ENCODE peak calls at places on chromosomes 16 and 17, in four cellular contexts. E is sigmoid colon, X is GM23248, T is upper lobe of left lung. M is an unnamed sample.

GRCh38 chr17:74654742-74655141 is 31.2 kb upstream of the CD300E start:
- DNase-seq in E (no peak), T (no peak), X (no peak), M (no peak)

GRCh38 chr16:2043980-2044451 is 3.6 kb downstream of the NTHL1 start:
- DNase-seq in T (peak; percentile 89), E (peak; percentile 66), X (no peak), M (no peak)

GRCh38 chr16:85139888-85140339 is 27.6 kb upstream of the CIBAR2 start:
- DNase-seq in E (no peak), X (no peak), T (no peak), M (no peak)

GRCh38 chr16:57741660-57742191 is 6.2 kb downstream of the KATNB1 start:
- DNase-seq in T (no peak), E (no peak), X (no peak), M (no peak)

GRCh38 chr16:56861092-56861610 is 3.9 kb upstream of the SLC12A3 start:
- DNase-seq in E (no peak), X (no peak), T (no peak), M (no peak)

GRCh38 chr16:11239644-11240632 is 16.1 kb downstream of the SOCS1 start:
- DNase-seq in X (no peak), E (no peak), T (no peak), M (no peak)

GRCh38 chr17:74356640-74357465 is 4.8 kb downstream of the BTBD17 start:
- DNase-seq in X (peak; percentile 24), T (no peak), E (no peak), M (no peak)

GRCh38 chr17:64780096-64781012 is 118.2 kb upstream of the SMURF2 start:
- DNase-seq in E (no peak), X (peak; percentile 51), T (peak; percentile 88), M (peak; percentile 71)

GRCh38 chr17:78823282-78824046 is 17.1 kb downstream of the USP36 start:
- DNase-seq in E (no peak), X (no peak), T (no peak), M (no peak)

GRCh38 chr17:67221062-67221998 is 23.7 kb downstream of the HELZ start:
- DNase-seq in X (peak; percentile 65), E (no peak), T (no peak), M (no peak)

GRCh38 chr16:53090591-53091507 is 36.1 kb downstream of the CHD9 start:
- DNase-seq in X (peak; percentile 97), T (peak; percentile 88), E (peak; percentile 99), M (no peak)

GRCh38 chr17:79982986-79983385 is 52.7 kb downstream of the TBC1D16 start:
- DNase-seq in E (peak; percentile 58), X (no peak), T (no peak), M (no peak)

GRCh38 chr17:78250891-78251772 is 19.7 kb downstream of the TMEM235 start:
- DNase-seq in T (peak; percentile 93), X (peak; percentile 92), E (peak; percentile 90), M (peak; percentile 63)

GRCh38 chr17:3678095-3678820 is 9.6 kb downstream of the EMC6 start:
- DNase-seq in X (peak; percentile 59), T (no peak), E (no peak), M (no peak)

GRCh38 chr16:21163576-21163975 is 5.1 kb downstream of the LDAF1 start:
- DNase-seq in X (peak; percentile 35), T (no peak), E (no peak), M (no peak)

GRCh38 chr17:67128700-67129099 is 84.3 kb downstream of the CACNG1 start:
- DNase-seq in E (no peak), X (no peak), T (no peak), M (no peak)

GRCh38 chr16:7086842-7087616 is 245.6 kb upstream of the RBFOX1 start:
- DNase-seq in T (no peak), X (no peak), E (no peak), M (no peak)

GRCh38 chr17:16507918-16508533 is 16.0 kb upstream of the LRRC75A start:
- DNase-seq in E (no peak), T (peak; percentile 42), X (peak; percentile 47), M (no peak)

GRCh38 chr16:77227745-77228144 is 28.5 kb downstream of the SYCE1L start:
- DNase-seq in T (no peak), X (no peak), E (no peak), M (no peak)

GRCh38 chr17:55931448-55931847 is 180.6 kb downstream of the PCTP start:
- DNase-seq in X (no peak), E (no peak), T (no peak), M (no peak)

GRCh38 chr16:14306485-14307058 is 235.5 kb downstream of the MRTFB start:
- DNase-seq in X (no peak), T (no peak), E (no peak), M (no peak)
- H3K4me3 ChIP-seq in X (no peak overlapping the region), T (no peak overlapping the region), E (peak overlapping the region; percentile 8), M (no peak overlapping the region)

GRCh38 chr16:28096974-28097373 is 33.5 kb upstream of the GSG1L start:
- DNase-seq in X (peak; percentile 15), E (peak; percentile 60), T (no peak), M (no peak)

GRCh38 chr16:28100810-28101532 is 37.5 kb upstream of the GSG1L start:
- DNase-seq in E (no peak), X (no peak), T (no peak), M (no peak)

GRCh38 chr16:28097500-28097899 is 34.0 kb upstream of the GSG1L start:
- DNase-seq in T (no peak), X (no peak), E (peak; percentile 53), M (no peak)

GRCh38 chr16:28098959-28099945 is 35.7 kb upstream of the GSG1L start:
- DNase-seq in X (no peak), E (no peak), T (no peak), M (no peak)

DNA sequence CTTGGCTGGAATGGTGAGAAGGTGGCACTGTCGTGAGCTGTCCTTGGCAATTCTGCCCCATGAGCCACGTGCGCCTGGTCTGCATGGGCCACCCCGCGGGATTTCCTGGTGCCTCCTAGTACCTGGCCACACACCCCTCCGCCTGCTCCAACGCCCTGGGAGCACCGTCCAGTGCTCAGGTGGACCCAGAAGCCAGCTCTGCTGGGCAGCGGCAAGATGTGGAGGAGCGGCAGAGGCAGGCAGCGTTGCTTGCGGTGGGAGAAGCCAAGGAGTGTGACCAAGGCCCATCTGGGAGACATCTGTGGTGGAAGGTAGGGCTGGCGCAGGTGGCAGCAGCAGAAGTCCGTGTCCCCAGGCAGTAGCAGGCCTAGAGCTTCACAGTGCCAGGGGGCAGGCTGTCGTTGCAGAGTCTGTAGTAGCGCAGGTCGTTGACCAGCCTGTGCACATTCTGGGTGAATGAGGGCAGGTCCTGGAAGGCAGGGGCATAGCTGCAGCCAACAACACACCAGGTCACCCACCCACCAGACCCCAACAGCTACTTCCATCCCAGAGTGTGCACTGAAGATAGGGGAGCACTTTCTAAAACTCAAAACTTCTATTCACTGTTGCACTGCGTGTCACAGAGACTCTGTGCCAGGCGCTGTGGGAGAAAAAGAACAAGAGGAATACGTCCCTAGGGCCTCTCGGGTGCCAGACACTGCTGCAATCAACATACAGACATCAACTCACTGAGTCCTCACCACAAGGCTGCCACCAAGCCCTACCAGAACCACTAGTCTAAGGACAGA is 34.9 kb upstream of the GSG1L start:
- DNase-seq in X (no peak), T (no peak), E (no peak), M (no peak)
- H3K27ac ChIP-seq in X (no peak overlapping the region), T (no peak overlapping the region), E (no peak overlapping the region), M (no peak overlapping the region)

GRCh38 chr16:9816644-9817043 is 365.6 kb downstream of the GRIN2A start:
- DNase-seq in X (no peak), T (no peak), E (no peak), M (no peak)
- H3K4me1 ChIP-seq in X (no peaks in the 10 kb centered on the region), T (no peaks in the 10 kb centered on the region), E (no peaks in the 10 kb centered on the region), M (no peaks in the 10 kb centered on the region)

DNA sequence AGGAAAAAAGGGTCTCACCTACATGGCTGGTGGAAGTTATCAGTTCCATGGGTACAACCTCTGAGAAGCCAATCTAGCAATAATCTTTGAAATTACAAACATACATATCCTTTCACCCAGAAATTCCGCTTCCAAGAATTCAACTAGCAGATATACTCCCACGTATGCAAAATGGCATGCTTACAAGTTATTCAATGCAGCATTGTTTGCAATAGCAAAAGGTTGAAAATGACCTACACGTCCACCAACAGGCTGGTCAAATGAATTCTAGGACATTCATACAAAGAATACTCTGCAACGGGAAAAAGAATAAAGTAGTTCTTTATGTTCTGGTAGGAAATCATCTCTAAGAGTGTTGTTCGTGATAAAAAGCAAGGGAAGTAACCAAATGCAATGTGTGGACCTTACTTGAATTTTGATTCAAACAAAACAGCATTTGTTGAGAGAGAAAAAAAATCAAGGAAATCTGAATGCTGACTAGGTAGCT is 63.7 kb upstream of the NLK start:
- DNase-seq in X (no peak), E (no peak), T (no peak), M (no peak)
- H3K4me3 ChIP-seq in X (no peak overlapping the region), E (no peak overlapping the region), T (no peak overlapping the region), M (no peak overlapping the region)

DNA sequence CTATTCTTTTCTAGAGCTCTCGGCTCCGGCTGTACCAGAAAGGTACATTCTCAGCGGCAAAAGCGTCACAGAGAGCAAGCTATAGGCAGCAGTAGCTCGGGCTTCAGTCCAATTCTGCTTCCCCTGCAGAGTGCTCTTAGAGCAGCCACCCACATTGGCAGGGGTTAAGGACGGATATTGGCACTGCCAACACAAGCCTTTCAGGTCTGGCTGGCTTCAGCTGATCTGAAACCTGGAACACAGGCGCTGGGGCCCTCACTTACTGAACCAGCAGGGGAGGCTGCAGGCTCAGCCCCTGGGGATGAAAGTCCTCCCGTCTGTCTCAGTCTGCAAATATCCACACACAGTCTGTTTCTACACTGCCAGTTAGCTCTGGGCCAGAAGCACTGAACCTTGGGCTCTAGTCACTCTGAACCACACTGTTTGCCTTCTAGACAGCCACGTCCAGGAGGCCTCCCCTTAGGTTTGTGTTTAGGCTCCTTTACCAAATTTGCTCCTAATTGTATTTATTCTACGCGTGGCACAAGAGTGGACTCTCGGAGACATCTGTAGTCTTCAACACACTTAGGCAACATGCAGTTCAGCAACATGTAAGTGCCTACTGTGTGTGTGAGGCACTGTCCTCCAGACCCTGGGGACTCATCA is 40.1 kb downstream of the HIC1 start:
- DNase-seq in E (peak; percentile 81), X (peak; percentile 77), T (peak; percentile 89), M (no peak)
- H3K27ac ChIP-seq in E (peak overlapping the region; percentile 24), X (no peak overlapping the region), T (no peak overlapping the region), M (no peak overlapping the region)

GRCh38 chr17:39090832-39091622 is 60.4 kb downstream of the PLXDC1 start:
- DNase-seq in E (no peak), X (no peak), T (no peak), M (no peak)
- H3K4me1 ChIP-seq in E (peaks cover 13% of the 10 kb centered on the region), X (no peaks in the 10 kb centered on the region), T (peaks cover 6% of the 10 kb centered on the region), M (peaks cover 51% of the 10 kb centered on the region)

GRCh38 chr16:886802-887731 is 83.7 kb downstream of the LMF1 start:
- DNase-seq in X (no peak), E (peak; percentile 58), T (no peak), M (no peak)
- H3K4me3 ChIP-seq in X (no peak overlapping the region), E (peak overlapping the region; percentile 29), T (no peak overlapping the region), M (no peak overlapping the region)

DNA sequence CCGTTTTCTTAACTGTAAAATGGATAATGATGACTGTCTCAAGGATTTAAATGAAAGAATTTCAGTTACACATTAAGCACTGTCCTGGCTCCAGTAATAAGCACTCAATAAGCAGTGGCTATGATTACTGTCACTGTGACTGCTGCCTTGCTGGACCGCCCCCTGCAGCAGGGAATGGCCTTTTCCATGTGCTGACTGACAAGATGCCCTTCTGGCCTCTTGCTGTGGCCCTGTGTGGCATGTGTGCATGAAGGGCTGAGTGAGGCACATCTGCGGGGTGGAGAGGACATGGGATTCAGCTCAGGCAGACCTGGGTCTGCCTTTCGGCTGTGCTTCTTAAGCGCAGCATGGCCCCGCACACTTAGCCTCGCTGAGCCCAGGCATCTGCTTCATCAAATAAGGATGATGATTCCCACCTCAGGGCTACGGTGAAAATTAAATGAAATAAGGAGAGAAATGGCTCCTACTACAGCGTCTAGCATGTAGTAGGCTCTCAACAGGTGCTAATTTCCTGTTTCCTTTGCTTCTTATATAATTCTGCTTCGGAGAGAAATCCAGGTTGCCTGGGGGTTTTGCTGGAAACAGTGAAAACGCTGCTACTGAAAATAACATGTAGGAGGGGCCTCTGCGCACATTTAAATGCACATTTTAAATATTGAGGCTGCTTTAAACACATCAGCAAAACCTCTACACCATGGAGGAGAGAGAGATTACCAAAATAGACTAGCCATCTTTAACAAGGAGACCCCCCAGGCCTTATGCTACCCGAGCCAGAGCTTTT is 183.9 kb downstream of the PARN start:
- DNase-seq in E (no peak), T (no peak), X (no peak), M (no peak)
- H3K27ac ChIP-seq in E (no peak overlapping the region), T (no peak overlapping the region), X (no peak overlapping the region), M (no peak overlapping the region)

M was measured in effector memory CD4-positive, alpha-beta T cell.